ENCODE peak calls at places on chromosomes 11 and 22, in four cellular contexts. One of them, this sample, is unnamed.

GRCh38 chr22:27391092-27391770 is 410.3 kb downstream of the MN1 start:
- DNase-seq in nucleus accumbens: no peak
- DNase-seq in H4: no peak
- DNase-seq in GOT3: no peak
- DNase-seq in this sample: no peak

GRCh38 chr11:101866619-101867491 is 48.0 kb upstream of the CEP126 start:
- DNase-seq in nucleus accumbens: no peak
- DNase-seq in H4: no peak
- DNase-seq in GOT3: no peak
- DNase-seq in this sample: no peak

GRCh38 chr22:18024276-18024939 is at the start of gene MICAL3:
- DNase-seq in nucleus accumbens: peak
- DNase-seq in H4: no peak
- DNase-seq in GOT3: no peak
- DNase-seq in this sample: peak

GRCh38 chr22:37148031-37148651 is 1.6 kb downstream of the IL2RB start:
- DNase-seq in nucleus accumbens: no peak
- DNase-seq in H4: no peak
- DNase-seq in GOT3: no peak
- DNase-seq in this sample: no peak

GRCh38 chr11:112548641-112549040 is 288.0 kb upstream of the PLET1 start:
- DNase-seq in nucleus accumbens: no peak
- DNase-seq in H4: no peak
- DNase-seq in GOT3: no peak
- DNase-seq in this sample: no peak

GRCh38 chr11:134149371-134149770 is 74.4 kb downstream of the NCAPD3 start:
- DNase-seq in nucleus accumbens: no peak
- DNase-seq in H4: no peak
- DNase-seq in GOT3: no peak
- DNase-seq in this sample: no peak

GRCh38 chr22:31970490-31971444 is 26.4 kb downstream of the YWHAH start:
- DNase-seq in nucleus accumbens: peak
- DNase-seq in H4: peak
- DNase-seq in GOT3: peak
- DNase-seq in this sample: peak

GRCh38 chr22:37310815-37311595 is 28.7 kb downstream of the CYTH4 start:
- DNase-seq in nucleus accumbens: no peak
- DNase-seq in H4: no peak
- DNase-seq in GOT3: no peak
- DNase-seq in this sample: no peak

GRCh38 chr11:65308281-65308891 is 6.3 kb upstream of the CDC42EP2 start:
- DNase-seq in nucleus accumbens: no peak
- DNase-seq in H4: no peak
- DNase-seq in GOT3: no peak
- DNase-seq in this sample: no peak

GRCh38 chr11:118928870-118929495 is 3.3 kb upstream of the BCL9L start:
- DNase-seq in nucleus accumbens: peak
- DNase-seq in H4: peak
- DNase-seq in GOT3: no peak
- DNase-seq in this sample: no peak

GRCh38 chr11:14184548-14184947 is 174.4 kb downstream of the RRAS2 start:
- DNase-seq in nucleus accumbens: no peak
- DNase-seq in H4: no peak
- DNase-seq in GOT3: no peak
- DNase-seq in this sample: no peak

GRCh38 chr11:13073119-13073981 is 64.2 kb downstream of the RASSF10 start:
- DNase-seq in nucleus accumbens: no peak
- DNase-seq in H4: peak
- DNase-seq in GOT3: no peak
- DNase-seq in this sample: peak

GRCh38 chr22:20439556-20439927 is 1.9 kb upstream of the SCARF2 start:
- DNase-seq in nucleus accumbens: no peak
- DNase-seq in H4: no peak
- DNase-seq in GOT3: no peak
- DNase-seq in this sample: no peak

GRCh38 chr11:3867209-3868071 is 12.0 kb downstream of the STIM1 start:
- DNase-seq in nucleus accumbens: no peak
- DNase-seq in H4: no peak
- DNase-seq in GOT3: no peak
- DNase-seq in this sample: no peak

GRCh38 chr11:75169101-75169885 is 18.4 kb downstream of the SLCO2B1 start:
- DNase-seq in nucleus accumbens: no peak
- DNase-seq in H4: no peak
- DNase-seq in GOT3: no peak
- DNase-seq in this sample: no peak

GRCh38 chr11:2109541-2110019 is 29.6 kb downstream of the IGF2 start:
- DNase-seq in nucleus accumbens: no peak
- DNase-seq in H4: no peak
- DNase-seq in GOT3: no peak
- DNase-seq in this sample: no peak

GRCh38 chr11:48005878-48006277 is 25.5 kb downstream of the PTPRJ start:
- DNase-seq in nucleus accumbens: no peak
- DNase-seq in H4: no peak
- DNase-seq in GOT3: no peak
- DNase-seq in this sample: no peak

GRCh38 chr11:120136356-120136755 is 1.6 kb downstream of the TRIM29 start:
- DNase-seq in nucleus accumbens: no peak
- DNase-seq in H4: no peak
- DNase-seq in GOT3: no peak
- DNase-seq in this sample: no peak

GRCh38 chr22:36225333-36225922 is 13.9 kb downstream of the APOL2 start:
- DNase-seq in nucleus accumbens: no peak
- DNase-seq in H4: no peak
- DNase-seq in GOT3: no peak
- DNase-seq in this sample: no peak

GRCh38 chr22:50341977-50342650 is 1.0 kb upstream of the PPP6R2 start:
- DNase-seq in nucleus accumbens: peak
- DNase-seq in H4: peak
- DNase-seq in GOT3: peak
- DNase-seq in this sample: peak

GRCh38 chr11:100738701-100739100 is 51.6 kb downstream of the ARHGAP42 start:
- DNase-seq in nucleus accumbens: no peak
- DNase-seq in H4: no peak
- DNase-seq in GOT3: no peak
- DNase-seq in this sample: no peak

GRCh38 chr22:24559471-24559870 is 3.7 kb downstream of the SNRPD3 start:
- DNase-seq in nucleus accumbens: no peak
- DNase-seq in H4: no peak
- DNase-seq in GOT3: no peak
- DNase-seq in this sample: no peak

GRCh38 chr11:42802211-42802918 is 509.4 kb upstream of the API5 start:
- DNase-seq in nucleus accumbens: no peak
- DNase-seq in H4: peak
- DNase-seq in GOT3: no peak
- DNase-seq in this sample: no peak

GRCh38 chr22:38944653-38945052 is 12.8 kb upstream of the APOBEC3A start:
- DNase-seq in nucleus accumbens: no peak
- DNase-seq in H4: no peak
- DNase-seq in GOT3: no peak
- DNase-seq in this sample: no peak

GRCh38 chr22:37557321-37558001 is 2.8 kb upstream of the CDC42EP1 start:
- DNase-seq in nucleus accumbens: no peak
- DNase-seq in H4: no peak
- DNase-seq in GOT3: no peak
- DNase-seq in this sample: no peak

This sample was measured in SJSA1.